ENCODE peak calls at places on chromosomes 13 and 19, in nine cellular contexts. One of them, this sample, is unnamed.

GRCh38 chr13:51270606-51271005 is 48.4 kb downstream of the FAM124A start:
- DNase-seq in uterus: no peak
- DNase-seq in thoracic aorta: no peak
- DNase-seq in HCT116: no peak
- DNase-seq in A549: no peak
- DNase-seq in AG09309: no peak
- DNase-seq in astrocyte of the spinal cord: no peak
- DNase-seq in fibroblast of pulmonary artery: no peak
- DNase-seq in retinal pigment epithelial cell: no peak
- DNase-seq in this sample: no peak

GRCh38 chr13:74135306-74136088 is 1.3 kb upstream of the KLF12 start:
- DNase-seq in uterus: peak; percentile 62
- DNase-seq in thoracic aorta: peak; percentile 5
- DNase-seq in HCT116: no peak
- DNase-seq in A549: peak; percentile 33
- DNase-seq in AG09309: no peak
- DNase-seq in astrocyte of the spinal cord: peak; percentile 88
- DNase-seq in fibroblast of pulmonary artery: peak; percentile 64
- DNase-seq in retinal pigment epithelial cell: no peak
- DNase-seq in this sample: peak; percentile 83

GRCh38 chr13:61255035-61255796 is 160.4 kb downstream of the PCDH20 start:
- DNase-seq in uterus: no peak
- DNase-seq in thoracic aorta: no peak
- DNase-seq in HCT116: peak; percentile 2
- DNase-seq in A549: no peak
- DNase-seq in AG09309: no peak
- DNase-seq in astrocyte of the spinal cord: peak; percentile 8
- DNase-seq in fibroblast of pulmonary artery: peak; percentile 26
- DNase-seq in retinal pigment epithelial cell: no peak
- DNase-seq in this sample: no peak

GRCh38 chr13:81275666-81276258 is 934.8 kb upstream of the SPRY2 start:
- DNase-seq in uterus: no peak
- DNase-seq in thoracic aorta: no peak
- DNase-seq in HCT116: no peak
- DNase-seq in A549: no peak
- DNase-seq in AG09309: no peak
- DNase-seq in astrocyte of the spinal cord: no peak
- DNase-seq in fibroblast of pulmonary artery: no peak
- DNase-seq in retinal pigment epithelial cell: no peak
- DNase-seq in this sample: no peak

GRCh38 chr13:33787051-33787591 is 30.8 kb upstream of the RFC3 start:
- DNase-seq in uterus: no peak
- DNase-seq in thoracic aorta: no peak
- DNase-seq in HCT116: no peak
- DNase-seq in A549: no peak
- DNase-seq in AG09309: no peak
- DNase-seq in astrocyte of the spinal cord: peak; percentile 2
- DNase-seq in fibroblast of pulmonary artery: no peak
- DNase-seq in retinal pigment epithelial cell: no peak
- DNase-seq in this sample: peak; percentile 23

GRCh38 chr13:48783181-48783630 is 129.5 kb downstream of the CYSLTR2 start:
- DNase-seq in uterus: no peak
- DNase-seq in thoracic aorta: peak; percentile 21
- DNase-seq in HCT116: no peak
- DNase-seq in A549: peak; percentile 10
- DNase-seq in AG09309: peak; percentile 99
- DNase-seq in astrocyte of the spinal cord: peak; percentile 94
- DNase-seq in fibroblast of pulmonary artery: peak; percentile 100
- DNase-seq in retinal pigment epithelial cell: no peak
- DNase-seq in this sample: no peak

GRCh38 chr19:50858896-50859295 is 4.2 kb downstream of the KLK3 start:
- DNase-seq in uterus: no peak
- DNase-seq in thoracic aorta: no peak
- DNase-seq in HCT116: no peak
- DNase-seq in A549: no peak
- DNase-seq in AG09309: no peak
- DNase-seq in astrocyte of the spinal cord: no peak
- DNase-seq in fibroblast of pulmonary artery: no peak
- DNase-seq in retinal pigment epithelial cell: no peak
- DNase-seq in this sample: no peak

GRCh38 chr19:3324405-3324856 is 42.0 kb upstream of the NFIC start:
- DNase-seq in uterus: no peak
- DNase-seq in thoracic aorta: no peak
- DNase-seq in HCT116: peak; percentile 54
- DNase-seq in A549: no peak
- DNase-seq in AG09309: no peak
- DNase-seq in astrocyte of the spinal cord: no peak
- DNase-seq in fibroblast of pulmonary artery: peak; percentile 39
- DNase-seq in retinal pigment epithelial cell: no peak
- DNase-seq in this sample: no peak

GRCh38 chr13:38821753-38822551 is 135.1 kb downstream of the FREM2 start:
- DNase-seq in uterus: no peak
- DNase-seq in thoracic aorta: no peak
- DNase-seq in HCT116: no peak
- DNase-seq in A549: no peak
- DNase-seq in AG09309: no peak
- DNase-seq in astrocyte of the spinal cord: no peak
- DNase-seq in fibroblast of pulmonary artery: no peak
- DNase-seq in retinal pigment epithelial cell: no peak
- DNase-seq in this sample: no peak

GRCh38 chr13:28347456-28348371 is 147.2 kb downstream of the FLT1 start:
- DNase-seq in uterus: no peak
- DNase-seq in thoracic aorta: no peak
- DNase-seq in HCT116: no peak
- DNase-seq in A549: no peak
- DNase-seq in AG09309: no peak
- DNase-seq in astrocyte of the spinal cord: no peak
- DNase-seq in fibroblast of pulmonary artery: no peak
- DNase-seq in retinal pigment epithelial cell: no peak
- DNase-seq in this sample: no peak

GRCh38 chr19:13979224-13979623 is 26.9 kb downstream of the RFX1 start:
- DNase-seq in uterus: peak; percentile 50
- DNase-seq in thoracic aorta: no peak
- DNase-seq in HCT116: no peak
- DNase-seq in A549: no peak
- DNase-seq in AG09309: no peak
- DNase-seq in astrocyte of the spinal cord: no peak
- DNase-seq in fibroblast of pulmonary artery: no peak
- DNase-seq in retinal pigment epithelial cell: no peak
- DNase-seq in this sample: no peak
- H3K4me3 ChIP-seq in uterus: peak overlapping the region; percentile 26
- H3K4me3 ChIP-seq in thoracic aorta: peak overlapping the region; percentile 77
- H3K4me3 ChIP-seq in HCT116: no peak overlapping the region
- H3K4me3 ChIP-seq in A549: no peak overlapping the region
- H3K4me3 ChIP-seq in AG09309: no peak overlapping the region
- H3K4me3 ChIP-seq in astrocyte of the spinal cord: no peak overlapping the region
- H3K4me3 ChIP-seq in fibroblast of pulmonary artery: no peak overlapping the region
- H3K4me3 ChIP-seq in retinal pigment epithelial cell: peak overlapping the region; percentile 34
- H3K4me3 ChIP-seq in this sample: no peak overlapping the region

GRCh38 chr13:46071590-46072249 is 19.2 kb upstream of the ZC3H13 start:
- DNase-seq in uterus: no peak
- DNase-seq in thoracic aorta: no peak
- DNase-seq in HCT116: no peak
- DNase-seq in A549: no peak
- DNase-seq in AG09309: no peak
- DNase-seq in astrocyte of the spinal cord: no peak
- DNase-seq in fibroblast of pulmonary artery: no peak
- DNase-seq in retinal pigment epithelial cell: no peak
- DNase-seq in this sample: peak; percentile 72
- TF ChIP-seq CTCF in uterus: no peak
- TF ChIP-seq CTCF in thoracic aorta: no peak
- TF ChIP-seq CTCF in HCT116: no peak
- TF ChIP-seq CTCF in A549: no peak
- TF ChIP-seq CTCF in AG09309: no peak
- TF ChIP-seq CTCF in astrocyte of the spinal cord: no peak
- TF ChIP-seq CTCF in fibroblast of pulmonary artery: no peak
- TF ChIP-seq CTCF in retinal pigment epithelial cell: peak; percentile 18
- TF ChIP-seq CTCF in this sample: peak; percentile 65

DNA sequence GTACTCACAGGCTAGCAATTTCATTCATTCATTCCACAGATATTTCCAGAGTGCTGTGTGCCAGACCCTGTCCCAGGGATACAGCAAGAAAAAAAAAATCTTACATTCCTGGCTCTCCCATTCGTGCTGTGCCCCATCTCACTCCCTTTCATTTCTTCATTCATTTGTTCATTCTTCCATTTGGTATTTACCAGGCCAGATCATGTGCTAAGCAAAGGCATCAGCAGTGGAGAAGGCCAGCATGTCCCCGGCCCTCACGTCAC is 2.3 kb downstream of the MAP3K10 start:
- DNase-seq in uterus: no peak
- DNase-seq in thoracic aorta: no peak
- DNase-seq in HCT116: no peak
- DNase-seq in A549: no peak
- DNase-seq in AG09309: no peak
- DNase-seq in astrocyte of the spinal cord: no peak
- DNase-seq in fibroblast of pulmonary artery: peak; percentile 19
- DNase-seq in retinal pigment epithelial cell: no peak
- DNase-seq in this sample: no peak
- H3K4me3 ChIP-seq in uterus: no peak overlapping the region
- H3K4me3 ChIP-seq in thoracic aorta: no peak overlapping the region
- H3K4me3 ChIP-seq in HCT116: no peak overlapping the region
- H3K4me3 ChIP-seq in A549: no peak overlapping the region
- H3K4me3 ChIP-seq in AG09309: no peak overlapping the region
- H3K4me3 ChIP-seq in astrocyte of the spinal cord: no peak overlapping the region
- H3K4me3 ChIP-seq in fibroblast of pulmonary artery: no peak overlapping the region
- H3K4me3 ChIP-seq in retinal pigment epithelial cell: no peak overlapping the region
- H3K4me3 ChIP-seq in this sample: no peak overlapping the region

DNA sequence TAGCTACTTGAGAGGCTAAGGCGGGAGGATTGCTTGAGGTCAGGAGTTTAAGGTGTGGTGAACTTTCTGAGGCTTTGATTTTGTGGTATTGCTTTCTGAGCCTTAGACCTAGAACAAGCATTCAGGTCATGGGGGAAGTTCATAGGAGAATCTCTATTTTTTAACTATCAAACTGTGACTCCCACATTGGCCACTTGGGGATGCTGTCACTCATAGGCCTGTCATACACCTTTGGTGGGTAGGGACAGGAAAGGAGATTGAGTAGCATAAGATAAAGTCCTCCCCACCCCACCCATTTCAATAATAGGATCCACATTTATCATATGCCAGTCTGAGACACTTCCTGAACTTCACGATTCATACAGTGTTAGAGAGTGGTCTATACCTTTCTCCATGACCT is 41.9 kb upstream of the PSG2 start:
- DNase-seq in uterus: no peak
- DNase-seq in thoracic aorta: no peak
- DNase-seq in HCT116: no peak
- DNase-seq in A549: no peak
- DNase-seq in AG09309: no peak
- DNase-seq in astrocyte of the spinal cord: no peak
- DNase-seq in fibroblast of pulmonary artery: no peak
- DNase-seq in retinal pigment epithelial cell: no peak
- DNase-seq in this sample: no peak
- TF ChIP-seq CTCF in uterus: no peak
- TF ChIP-seq CTCF in thoracic aorta: no peak
- TF ChIP-seq CTCF in HCT116: no peak
- TF ChIP-seq CTCF in A549: no peak
- TF ChIP-seq CTCF in AG09309: peak; percentile 29
- TF ChIP-seq CTCF in astrocyte of the spinal cord: no peak
- TF ChIP-seq CTCF in fibroblast of pulmonary artery: no peak
- TF ChIP-seq CTCF in retinal pigment epithelial cell: peak; percentile 31
- TF ChIP-seq CTCF in this sample: peak; percentile 16

GRCh38 chr13:45297456-45298205 is 43.4 kb downstream of the TPT1 start:
- DNase-seq in uterus: no peak
- DNase-seq in thoracic aorta: no peak
- DNase-seq in HCT116: no peak
- DNase-seq in A549: no peak
- DNase-seq in AG09309: no peak
- DNase-seq in astrocyte of the spinal cord: no peak
- DNase-seq in fibroblast of pulmonary artery: no peak
- DNase-seq in retinal pigment epithelial cell: peak; percentile 40
- DNase-seq in this sample: no peak
- H3K4me3 ChIP-seq in uterus: no peak overlapping the region
- H3K4me3 ChIP-seq in thoracic aorta: no peak overlapping the region
- H3K4me3 ChIP-seq in HCT116: no peak overlapping the region
- H3K4me3 ChIP-seq in A549: no peak overlapping the region
- H3K4me3 ChIP-seq in AG09309: no peak overlapping the region
- H3K4me3 ChIP-seq in astrocyte of the spinal cord: no peak overlapping the region
- H3K4me3 ChIP-seq in fibroblast of pulmonary artery: no peak overlapping the region
- H3K4me3 ChIP-seq in retinal pigment epithelial cell: no peak overlapping the region
- H3K4me3 ChIP-seq in this sample: no peak overlapping the region

DNA sequence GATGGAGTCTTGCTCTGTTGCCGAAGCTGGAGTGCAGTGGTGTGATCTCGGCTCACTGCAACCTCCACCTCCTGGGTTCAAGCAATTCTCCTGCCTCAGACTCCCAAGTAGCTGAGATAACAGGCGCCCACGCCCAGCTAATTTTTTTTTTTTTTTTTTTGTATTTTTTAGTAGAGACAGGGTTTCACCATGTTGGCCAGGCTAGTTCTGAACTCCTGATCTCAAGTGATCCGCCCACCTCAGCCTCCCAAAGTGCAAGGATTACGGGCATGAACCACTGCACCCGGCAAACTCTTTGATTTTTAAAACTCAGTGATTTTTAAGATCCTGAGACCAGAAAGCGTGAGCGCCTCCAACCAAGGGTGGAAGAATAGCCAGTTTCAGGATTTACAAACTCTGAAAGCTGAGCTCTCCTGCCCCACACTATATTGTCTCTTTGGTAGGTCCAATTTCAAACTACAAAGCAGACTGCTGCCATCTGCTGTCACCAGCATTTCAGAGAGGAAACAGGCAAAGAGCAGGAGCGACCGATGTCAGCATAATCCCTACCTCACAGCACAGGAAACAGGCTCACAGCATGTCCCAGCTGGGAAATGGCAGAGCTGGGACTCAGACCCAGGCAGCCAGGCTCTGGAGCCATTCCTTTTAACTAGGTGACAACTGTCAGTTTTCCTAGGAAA is 9.2 kb downstream of the NOSIP start:
- DNase-seq in uterus: no peak
- DNase-seq in thoracic aorta: no peak
- DNase-seq in HCT116: no peak
- DNase-seq in A549: no peak
- DNase-seq in AG09309: no peak
- DNase-seq in astrocyte of the spinal cord: no peak
- DNase-seq in fibroblast of pulmonary artery: no peak
- DNase-seq in retinal pigment epithelial cell: no peak
- DNase-seq in this sample: no peak
- TF ChIP-seq CTCF in uterus: no peak
- TF ChIP-seq CTCF in thoracic aorta: no peak
- TF ChIP-seq CTCF in HCT116: peak; percentile 23
- TF ChIP-seq CTCF in A549: peak; percentile 19
- TF ChIP-seq CTCF in AG09309: peak; percentile 11
- TF ChIP-seq CTCF in astrocyte of the spinal cord: peak; percentile 9
- TF ChIP-seq CTCF in fibroblast of pulmonary artery: no peak
- TF ChIP-seq CTCF in retinal pigment epithelial cell: no peak
- TF ChIP-seq CTCF in this sample: peak; percentile 8

DNA sequence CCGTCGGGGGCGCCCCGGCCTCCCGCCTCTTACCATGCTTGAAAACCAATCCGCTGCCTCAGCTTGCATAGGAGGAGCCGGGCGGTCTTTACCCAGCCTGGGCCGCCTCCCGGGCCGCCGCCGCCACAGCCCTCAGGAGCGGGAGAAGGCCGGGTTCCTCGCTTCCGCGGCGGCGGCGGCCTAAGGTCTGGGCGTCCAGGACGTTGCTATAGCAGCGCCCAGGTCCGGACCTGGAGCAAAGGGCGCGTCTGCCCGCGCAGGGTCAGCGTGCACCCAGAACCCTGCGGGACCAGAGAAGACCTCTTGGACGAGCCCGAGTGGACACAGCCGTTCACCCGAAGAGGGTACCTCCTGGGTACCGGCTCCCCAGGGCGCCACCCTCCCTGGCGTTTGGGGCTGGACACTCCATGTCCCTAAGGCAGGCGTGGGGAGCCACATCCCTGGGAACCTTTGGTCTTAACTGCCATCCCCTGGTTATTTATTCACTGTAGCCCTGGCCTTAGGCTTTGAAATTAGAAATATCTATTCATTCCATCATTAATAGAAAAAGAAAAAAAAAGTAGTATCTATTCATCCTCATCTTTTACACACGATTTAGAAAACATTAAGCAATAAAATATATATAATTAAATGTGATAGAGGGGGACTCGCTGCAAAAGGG is 2.4 kb downstream of the DZIP1 start:
- DNase-seq in uterus: peak; percentile 40
- DNase-seq in thoracic aorta: no peak
- DNase-seq in HCT116: no peak
- DNase-seq in A549: no peak
- DNase-seq in AG09309: no peak
- DNase-seq in astrocyte of the spinal cord: peak; percentile 62
- DNase-seq in fibroblast of pulmonary artery: peak; percentile 50
- DNase-seq in retinal pigment epithelial cell: peak; percentile 15
- DNase-seq in this sample: no peak
- H3K4me3 ChIP-seq in uterus: peak overlapping the region; percentile 36
- H3K4me3 ChIP-seq in thoracic aorta: peak overlapping the region; percentile 77
- H3K4me3 ChIP-seq in HCT116: no peak overlapping the region
- H3K4me3 ChIP-seq in A549: no peak overlapping the region
- H3K4me3 ChIP-seq in AG09309: peak overlapping the region; percentile 41
- H3K4me3 ChIP-seq in astrocyte of the spinal cord: peak overlapping the region; percentile 71
- H3K4me3 ChIP-seq in fibroblast of pulmonary artery: peak overlapping the region; percentile 73
- H3K4me3 ChIP-seq in retinal pigment epithelial cell: peak overlapping the region; percentile 71
- H3K4me3 ChIP-seq in this sample: no peak overlapping the region